ENCODE peak calls at places on chromosomes 11 and 22, in five cellular contexts. U is vagina, J is GM23338, Z is Caco-2, L is AG04449. D is an unnamed sample.

GRCh38 chr11:134231958-134232674 is 7.6 kb downstream of the VPS26B start:
- DNase-seq in U (no peak), J (no peak), Z (no peak), L (no peak), D (no peak)

GRCh38 chr22:18010263-18010662 is 14.1 kb downstream of the MICAL3 start:
- DNase-seq in U (no peak), J (no peak), Z (no peak), L (no peak), D (no peak)

GRCh38 chr11:29963796-29964195 is 53.0 kb downstream of the KCNA4 start:
- DNase-seq in U (no peak), J (no peak), Z (no peak), L (no peak), D (no peak)

GRCh38 chr22:35037089-35037488 is 28.9 kb upstream of the ISX start:
- DNase-seq in U (no peak), J (peak; percentile 76), Z (no peak), L (no peak), D (no peak)

GRCh38 chr11:93844568-93844967 is 5.8 kb downstream of the VSTM5 start:
- DNase-seq in U (no peak), J (no peak), Z (no peak), L (no peak), D (no peak)

GRCh38 chr11:75562836-75563484 is 907 bp downstream of the SERPINH1 start:
- DNase-seq in U (no peak), J (peak; percentile 98), Z (peak; percentile 77), L (no peak), D (no peak)

GRCh38 chr22:42931421-42932196 is 74.5 kb upstream of the ARFGAP3 start:
- DNase-seq in U (no peak), J (no peak), Z (no peak), L (no peak), D (no peak)

GRCh38 chr22:35761037-35761436 is 43.4 kb downstream of the APOL5 start:
- DNase-seq in U (no peak), J (peak; percentile 43), Z (no peak), L (no peak), D (no peak)

GRCh38 chr11:85946221-85946620 is 91.0 kb downstream of the CCDC83 start:
- DNase-seq in U (no peak), J (no peak), Z (no peak), L (no peak), D (no peak)

GRCh38 chr11:17537261-17537660 is 7.0 kb downstream of the USH1C start:
- DNase-seq in U (no peak), J (no peak), Z (no peak), L (no peak), D (no peak)
- H3K4me3 ChIP-seq in U (no peak overlapping the region), J (no peak overlapping the region), Z (no peak overlapping the region), L (no peak overlapping the region), D (no peak overlapping the region)

DNA sequence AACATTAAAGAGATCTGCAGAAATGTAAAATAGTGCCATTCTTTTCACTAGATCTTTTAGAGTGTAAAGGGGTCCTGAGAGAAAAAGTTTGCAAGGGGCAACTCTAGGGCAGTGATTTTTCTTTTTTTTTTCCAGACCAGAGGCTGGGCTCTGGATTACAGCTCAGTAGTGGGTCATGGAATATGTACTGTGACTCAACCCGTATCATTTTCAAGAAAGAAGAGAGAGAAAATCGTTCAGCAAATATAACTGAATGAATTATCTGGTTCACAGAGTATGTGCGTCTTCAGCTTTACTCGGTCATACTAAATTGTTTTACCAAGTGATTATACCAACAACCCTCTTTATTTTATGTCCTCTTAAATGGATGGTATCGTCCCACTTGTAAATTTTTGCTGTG is 3.8 kb downstream of the CEP57 start:
- DNase-seq in U (no peak), J (no peak), Z (no peak), L (no peak), D (no peak)
- TF ChIP-seq CTCF in U (no peak), J (no peak), Z (no peak), L (no peak), D (no peak)

GRCh38 chr22:19175602-19176174 is 2.8 kb downstream of the SLC25A1 start:
- DNase-seq in U (no peak), J (no peak), Z (no peak), L (no peak), D (no peak)

GRCh38 chr22:19176732-19177131 is 1.8 kb downstream of the SLC25A1 start:
- DNase-seq in U (no peak), J (no peak), Z (no peak), L (no peak), D (no peak)

GRCh38 chr22:19175026-19175601 is 3.4 kb downstream of the SLC25A1 start:
- DNase-seq in U (no peak), J (no peak), Z (no peak), L (no peak), D (no peak)

GRCh38 chr22:19177164-19178064 is 1.1 kb downstream of the SLC25A1 start:
- DNase-seq in U (no peak), J (peak; percentile 48), Z (no peak), L (no peak), D (no peak)

GRCh38 chr22:19176175-19176630 is 2.3 kb downstream of the SLC25A1 start:
- DNase-seq in U (no peak), J (peak; percentile 60), Z (no peak), L (no peak), D (no peak)
- H3K4me3 ChIP-seq in U (no peak overlapping the region), J (peak overlapping the region; percentile 62), Z (no peak overlapping the region), L (peak overlapping the region; percentile 12), D (no peak overlapping the region)

DNA sequence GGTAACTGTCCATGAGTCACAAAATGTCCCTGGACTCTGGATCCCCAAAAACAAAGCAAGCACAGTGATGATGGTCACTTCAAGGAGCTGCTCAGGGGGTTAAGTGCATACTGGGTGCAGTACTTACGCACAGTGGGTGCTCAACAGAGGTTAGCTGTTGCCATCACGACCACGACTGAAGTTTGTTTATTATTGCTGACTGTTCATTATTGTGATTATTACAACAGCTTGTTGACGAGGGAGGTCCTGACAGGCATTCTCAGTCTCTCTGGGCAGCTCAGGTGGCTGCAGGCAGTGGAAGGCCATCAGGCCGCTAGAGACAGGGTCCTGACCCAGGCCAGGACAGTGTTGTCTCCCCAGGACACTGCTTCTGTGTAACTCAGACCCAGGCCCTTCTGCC is 418.8 kb downstream of the SHANK2 start:
- DNase-seq in U (no peak), J (no peak), Z (no peak), L (no peak), D (no peak)
- TF ChIP-seq CTCF in U (no peak), J (no peak), Z (no peak), L (no peak), D (no peak)

GRCh38 chr22:49688516-49689254 is 139.0 kb downstream of the BRD1 start:
- DNase-seq in U (peak; percentile 90), J (no peak), Z (no peak), L (no peak), D (no peak)
- H3K4me3 ChIP-seq in U (no peak overlapping the region), J (no peak overlapping the region), Z (no peak overlapping the region), L (no peak overlapping the region), D (no peak overlapping the region)

DNA sequence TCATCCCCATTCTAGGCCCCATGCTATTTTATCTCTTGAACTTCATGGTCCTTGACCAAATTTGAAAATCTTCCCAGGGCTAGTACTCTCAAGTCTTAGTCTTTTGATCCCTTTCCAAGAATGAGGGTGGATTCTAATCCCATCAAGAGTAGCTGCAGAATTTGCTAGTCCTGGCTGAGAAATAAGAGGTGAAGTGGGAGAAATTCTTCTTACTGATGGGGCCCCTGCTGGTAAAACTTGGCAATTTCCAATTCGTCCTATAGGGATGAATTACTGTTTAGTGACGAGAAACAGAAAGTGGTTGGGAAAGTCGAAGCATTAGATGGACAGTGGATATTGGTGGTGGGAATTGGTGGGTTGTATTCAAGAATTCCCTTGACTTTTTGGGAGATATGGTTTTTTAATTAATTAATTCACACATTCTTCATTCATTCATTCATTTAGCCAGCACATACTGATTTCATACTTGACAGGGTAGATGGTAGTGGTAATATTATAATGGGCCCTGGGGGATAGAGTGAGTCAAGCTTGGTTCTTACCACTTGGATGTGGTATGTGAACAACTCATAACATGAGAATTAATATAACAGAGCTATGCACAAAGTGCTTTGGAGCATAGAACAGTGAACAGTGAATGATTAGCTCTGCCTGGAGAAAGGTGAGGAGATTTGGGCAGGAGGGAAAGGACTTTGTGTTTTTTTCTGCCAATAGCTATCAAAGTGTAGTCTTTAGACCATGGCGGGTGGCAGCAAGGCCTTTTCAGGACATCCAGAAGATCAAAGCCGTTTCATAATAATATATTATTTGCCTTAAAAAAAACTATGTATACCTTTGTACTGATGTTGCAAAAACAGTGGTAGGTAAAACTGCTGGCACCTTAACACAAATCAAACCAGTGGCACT is 103.8 kb downstream of the STIM1 start:
- DNase-seq in U (no peak), J (peak; percentile 76), Z (no peak), L (peak; percentile 55), D (peak; percentile 84)
- TF ChIP-seq CTCF in U (no peak), J (peak; percentile 47), Z (peak; percentile 57), L (no peak), D (peak; percentile 46)

GRCh38 chr11:35619754-35620640 is 1.7 kb downstream of the FJX1 start:
- DNase-seq in U (no peak), J (peak; percentile 89), Z (peak; percentile 60), L (no peak), D (no peak)
- H3K4me3 ChIP-seq in U (peak overlapping the region; percentile 56), J (peak overlapping the region; percentile 65), Z (peak overlapping the region; percentile 61), L (peak overlapping the region; percentile 69), D (peak overlapping the region; percentile 60)